ENCODE peak calls at places on chromosomes 13 and 19, in seven cellular contexts. J is heart left ventricle, C is endodermal cell, G is substantia nigra, T is neural progenitor cell, I is AG04450, D is PC-9. X is an unnamed sample.

GRCh38 chr19:919157-920050 is 2.3 kb downstream of the KISS1R start:
- DNase-seq in J (no peak), C (peak), G (no peak), T (peak), I (no peak), D (no peak), X (peak)

GRCh38 chr19:47471733-47472457 is at the start of gene SLC8A2:
- DNase-seq in J (peak), C (peak), G (peak), T (peak), I (peak), D (peak), X (peak)

GRCh38 chr13:98345103-98345899 is 168.2 kb upstream of the RNF113B start:
- DNase-seq in J (no peak), C (peak), G (no peak), T (no peak), I (no peak), D (no peak), X (no peak)

GRCh38 chr19:16702123-16702522 is 17.5 kb upstream of the NWD1 start:
- DNase-seq in J (peak), C (no peak), G (no peak), T (no peak), I (peak), D (peak), X (no peak)

GRCh38 chr13:94784066-94784465 is 71.7 kb upstream of the SOX21 start:
- DNase-seq in J (no peak), C (no peak), G (no peak), T (no peak), I (no peak), D (no peak), X (no peak)

GRCh38 chr19:22918221-22918620 is 84.8 kb downstream of the ZNF728 start:
- DNase-seq in J (no peak), C (no peak), G (no peak), T (no peak), I (no peak), D (no peak), X (no peak)

GRCh38 chr19:4130635-4131438 is 6.9 kb upstream of the MAP2K2 start:
- DNase-seq in J (no peak), C (no peak), G (no peak), T (no peak), I (peak), D (peak), X (peak)

GRCh38 chr19:33756177-33756576 is 40.5 kb upstream of the KCTD15 start:
- DNase-seq in J (no peak), C (no peak), G (no peak), T (no peak), I (no peak), D (no peak), X (no peak)

GRCh38 chr13:86757236-86757978 is 913.8 kb upstream of the SLITRK5 start:
- DNase-seq in J (no peak), C (peak), G (no peak), T (no peak), I (no peak), D (no peak), X (peak)

GRCh38 chr13:23828086-23828485 is 61.1 kb downstream of the MIPEP start:
- DNase-seq in J (no peak), C (no peak), G (no peak), T (no peak), I (no peak), D (no peak), X (no peak)

GRCh38 chr13:109301711-109302110 is 484.7 kb downstream of the IRS2 start:
- DNase-seq in J (no peak), C (no peak), G (no peak), T (no peak), I (no peak), D (no peak), X (no peak)

DNA sequence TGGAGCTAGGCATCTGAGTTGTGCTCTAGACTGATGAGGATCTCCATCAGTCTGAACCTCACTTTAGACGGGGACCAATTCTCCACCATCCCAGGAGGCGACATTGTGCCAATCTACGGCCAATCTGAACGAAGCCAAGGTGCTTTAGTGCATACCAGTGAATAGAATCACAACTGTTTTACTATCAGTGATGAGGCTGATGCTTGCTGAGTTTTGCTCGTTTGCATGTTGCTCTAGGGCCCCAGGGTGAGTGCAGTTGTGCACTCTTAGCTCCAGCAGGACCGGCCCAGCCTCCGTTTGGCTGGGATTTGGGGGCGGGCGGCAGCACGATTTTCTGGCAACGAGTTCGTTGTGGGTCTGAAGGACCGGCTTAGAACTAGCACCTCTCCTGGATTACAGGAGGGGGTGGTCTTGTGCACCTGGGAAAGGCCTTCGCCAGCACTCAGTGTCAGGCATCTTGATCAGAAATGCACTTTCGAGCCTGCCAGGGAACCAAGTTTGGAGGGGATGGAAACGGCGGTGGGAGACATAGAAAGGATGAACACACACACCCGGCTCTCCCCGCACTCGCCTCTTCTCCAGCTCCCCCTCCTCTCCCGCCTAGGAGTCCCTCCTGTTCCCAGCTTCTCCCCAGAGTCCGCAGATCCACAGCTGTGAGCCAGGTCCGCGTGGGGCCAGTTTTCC is 4.4 kb downstream of the GSX1 start:
- DNase-seq in J (no peak), C (no peak), G (no peak), T (no peak), I (no peak), D (no peak), X (no peak)
- H3K27ac ChIP-seq in J (no peak), C (no peak), G (no peak), T (no peak), I (no peak), D (no peak), X (no peak)

GRCh38 chr19:41753936-41754529 is 1.3 kb upstream of the CEACAM6 start:
- DNase-seq in J (no peak), C (peak), G (peak), T (peak), I (no peak), D (no peak), X (peak)
- H3K27ac ChIP-seq in J (no peak), C (no peak), G (no peak), T (no peak), I (no peak), D (peak), X (peak)

DNA sequence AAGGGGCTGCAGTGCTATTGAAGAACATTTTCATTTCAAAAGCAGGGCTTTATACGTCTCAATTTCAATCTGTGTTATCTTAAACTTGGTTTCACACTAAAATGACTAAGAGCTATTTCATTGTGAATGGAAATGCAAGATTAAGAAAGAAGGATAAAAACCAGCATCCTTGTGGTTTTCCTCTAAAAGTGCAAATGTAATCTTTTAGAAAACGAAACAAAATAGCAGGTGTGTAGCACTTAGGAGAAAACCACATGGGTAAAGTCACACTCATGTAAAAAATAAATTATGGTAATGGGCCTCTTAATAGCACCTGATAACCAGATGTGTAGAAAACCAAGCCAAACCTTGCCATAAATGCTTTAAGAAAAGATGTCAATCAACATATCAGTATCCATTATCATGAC is 397.8 kb downstream of the GPC6 start:
- DNase-seq in J (no peak), C (no peak), G (no peak), T (no peak), I (no peak), D (no peak), X (no peak)
- H3K27ac ChIP-seq in J (no peak), C (no peak), G (no peak), T (no peak), I (no peak), D (no peak), X (no peak)

DNA sequence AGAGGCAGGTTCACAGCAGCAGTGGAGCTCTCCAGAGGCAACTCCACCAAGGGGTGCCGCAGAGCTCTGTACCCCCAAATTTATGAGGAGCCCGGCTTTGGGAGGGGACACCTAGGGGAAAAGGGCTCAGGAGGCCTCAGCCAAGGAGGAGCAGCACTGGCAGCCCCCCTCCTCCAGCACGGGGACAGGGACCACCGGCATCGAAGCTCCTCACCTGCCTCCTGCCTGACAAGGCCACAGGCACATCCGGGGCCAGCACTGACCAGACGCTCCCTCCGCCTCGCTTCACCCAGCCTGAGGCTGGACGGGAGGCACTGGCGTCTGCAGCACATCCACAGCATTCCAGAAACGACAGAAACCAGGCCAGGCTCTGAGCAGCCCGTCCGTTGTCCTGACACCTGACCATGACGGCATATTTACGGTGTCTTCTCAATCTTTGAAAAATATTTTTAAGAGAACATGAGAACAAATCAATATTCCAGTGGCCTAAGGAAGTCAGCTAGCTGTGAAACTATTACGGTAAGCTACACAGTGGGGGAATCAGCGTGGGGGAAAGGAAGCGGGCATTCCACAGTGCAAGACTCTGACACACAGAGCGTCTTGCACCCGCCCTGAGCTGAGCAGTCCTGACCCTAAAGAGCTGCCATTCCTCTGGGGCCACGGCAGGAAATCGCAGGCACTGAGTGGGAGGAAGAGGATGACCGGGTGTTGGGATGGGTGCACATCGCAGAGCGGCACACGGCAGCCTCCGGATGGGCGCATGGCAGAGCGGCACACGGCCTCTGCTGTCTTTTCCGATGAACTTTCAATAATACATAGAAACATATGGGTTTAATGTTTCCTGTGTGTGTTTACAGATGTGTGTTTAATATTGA is 26.8 kb downstream of the RASA3 start:
- DNase-seq in J (peak), C (peak), G (no peak), T (no peak), I (no peak), D (no peak), X (no peak)
- H3K27ac ChIP-seq in J (peak), C (peak), G (no peak), T (no peak), I (peak), D (no peak), X (no peak)

GRCh38 chr13:79435549-79435948 is 29.5 kb upstream of the RBM26 start:
- DNase-seq in J (no peak), C (no peak), G (no peak), T (no peak), I (no peak), D (peak), X (peak)
- H3K27ac ChIP-seq in J (no peak), C (no peak), G (no peak), T (no peak), I (no peak), D (peak), X (peak)

GRCh38 chr19:14135355-14135754 is 1.0 kb downstream of the ASF1B start:
- DNase-seq in J (no peak), C (no peak), G (no peak), T (no peak), I (no peak), D (no peak), X (no peak)
- H3K27ac ChIP-seq in J (no peak), C (no peak), G (no peak), T (no peak), I (no peak), D (no peak), X (no peak)

X was measured in PC-3.